ENCODE peak calls at places on chromosome 10, in five cellular contexts. W is A549, J is IMR-90, A is spleen, L is upper lobe of left lung. T is an unnamed sample. For H3K4me1, the result is how much of the 10 kb centered on the place peaks cover.

GRCh38 chr10:125802739-125803138 is 20.3 kb downstream of the UROS start:
- DNase-seq in W (no peak), J (no peak), A (no peak), L (peak), T (no peak)

GRCh38 chr10:124523886-124524285 is 62.3 kb downstream of the LHPP start:
- DNase-seq in W (no peak), J (no peak), A (no peak), L (no peak), T (no peak)

GRCh38 chr10:73769396-73769795 is 12.5 kb upstream of the CHCHD1 start:
- DNase-seq in W (no peak), J (no peak), A (no peak), L (no peak), T (no peak)

GRCh38 chr10:2745666-2746065 is 321.7 kb upstream of the PFKP start:
- DNase-seq in W (no peak), J (no peak), A (no peak), L (no peak), T (no peak)

GRCh38 chr10:111123883-111124282 is 47.1 kb downstream of the ADRA2A start:
- DNase-seq in W (no peak), J (no peak), A (no peak), L (no peak), T (no peak)

GRCh38 chr10:113020838-113021237 is 70.8 kb downstream of the TCF7L2 start:
- DNase-seq in W (no peak), J (no peak), A (no peak), L (no peak), T (no peak)

GRCh38 chr10:117133273-117134083 is 4.6 kb downstream of the VAX1 start:
- DNase-seq in W (no peak), J (no peak), A (no peak), L (no peak), T (no peak)

GRCh38 chr10:132933308-132934042 is 8.9 kb downstream of the CFAP46 start:
- DNase-seq in W (no peak), J (no peak), A (no peak), L (peak), T (no peak)

GRCh38 chr10:1293636-1294440 is 237.7 kb downstream of the WDR37 start:
- DNase-seq in W (no peak), J (no peak), A (no peak), L (no peak), T (no peak)

GRCh38 chr10:35487336-35488034 is 117.7 kb upstream of the GJD4 start:
- DNase-seq in W (no peak), J (peak), A (no peak), L (no peak), T (no peak)

GRCh38 chr10:12609435-12609834 is 260.1 kb downstream of the CAMK1D start:
- DNase-seq in W (no peak), J (no peak), A (no peak), L (no peak), T (no peak)

GRCh38 chr10:34565934-34566333 is 249.2 kb downstream of the PARD3 start:
- DNase-seq in W (no peak), J (peak), A (no peak), L (no peak), T (no peak)

GRCh38 chr10:62759599-62760175 is 44.8 kb upstream of the ADO start:
- DNase-seq in W (no peak), J (no peak), A (no peak), L (no peak), T (no peak)

GRCh38 chr10:110399163-110400094 is 94.7 kb upstream of the SMNDC1 start:
- DNase-seq in W (peak), J (peak), A (no peak), L (no peak), T (no peak)

GRCh38 chr10:132111121-132111731 is 45.5 kb downstream of the JAKMIP3 start:
- DNase-seq in W (no peak), J (no peak), A (peak), L (no peak), T (no peak)

DNA sequence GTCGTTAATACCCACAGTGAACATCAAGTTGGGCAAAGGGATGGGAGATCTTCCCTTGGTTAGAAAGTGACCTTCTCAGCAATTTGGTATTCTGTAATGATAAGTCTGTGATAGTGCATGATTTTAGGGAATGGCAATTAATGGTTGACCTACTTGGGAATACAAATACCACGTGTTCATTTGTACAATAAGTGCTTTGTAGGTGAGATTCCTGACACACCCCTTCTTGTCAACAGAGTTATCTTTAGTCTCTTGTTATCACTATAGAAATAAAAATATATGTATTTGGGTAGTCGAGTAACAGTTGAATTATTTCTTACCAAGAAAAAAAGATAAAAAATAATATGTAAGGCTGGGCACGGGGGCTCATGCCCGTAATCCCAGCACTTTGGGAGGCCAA is 4.8 kb downstream of the SEC23IP start:
- DNase-seq in W (no peak), J (no peak), A (no peak), L (no peak), T (no peak)
- H3K4me1 ChIP-seq in W (under half), J (under half), A (under half), L (half or more), T (under half)

GRCh38 chr10:127492607-127493250 is 56.4 kb upstream of the NPS start:
- DNase-seq in W (peak), J (no peak), A (no peak), L (no peak), T (no peak)
- TF ChIP-seq CTCF in W (peak), J (no peak), A (no peak), L (no peak), T (peak)

GRCh38 chr10:101217450-101218281 is 11.6 kb downstream of the LBX1 start:
- DNase-seq in W (peak), J (peak), A (no peak), L (peak), T (no peak)
- H3K4me1 ChIP-seq in W (under half), J (under half), A (under half), L (half or more), T (under half)

GRCh38 chr10:100481462-100482081 is 18.8 kb downstream of the WNT8B start:
- DNase-seq in W (peak), J (peak), A (peak), L (no peak), T (peak)

GRCh38 chr10:100485336-100485735 is 22.5 kb downstream of the WNT8B start:
- DNase-seq in W (no peak), J (no peak), A (no peak), L (peak), T (no peak)

GRCh38 chr10:100483876-100484666 is 21.3 kb downstream of the WNT8B start:
- DNase-seq in W (no peak), J (no peak), A (no peak), L (no peak), T (no peak)

GRCh38 chr10:100482181-100482833 is 19.5 kb downstream of the WNT8B start:
- DNase-seq in W (peak), J (peak), A (peak), L (peak), T (peak)

GRCh38 chr10:100482834-100483185 is 20.0 kb downstream of the WNT8B start:
- DNase-seq in W (no peak), J (no peak), A (no peak), L (no peak), T (no peak)
- TF ChIP-seq CTCF in W (peak), J (no peak), A (no peak), L (no peak), T (peak)

GRCh38 chr10:44929356-44930113 is 18.4 kb downstream of the TMEM72 start:
- DNase-seq in W (no peak), J (no peak), A (peak), L (no peak), T (no peak)
- H3K4me1 ChIP-seq in W (under half), J (under half), A (under half), L (under half), T (under half)